ENCODE peak calls at places on chromosomes 2 and 18, in six cellular contexts. Y is epithelial cell of esophagus, D is psoas muscle, G is pancreas, L is osteocyte, B is right atrium auricular region. T is an unnamed sample.
A peak's percentile ranks its signal among the peaks of the same experiment; 100 is the strongest.

GRCh38 chr2:7165736-7166135 is 248.5 kb downstream of the RNF144A start:
- DNase-seq in Y (no peak), D (no peak), G (no peak), L (no peak), B (no peak), T (no peak)

GRCh38 chr2:12222561-12222960 is 476.1 kb downstream of the LPIN1 start:
- DNase-seq in Y (peak; percentile 10), D (no peak), G (no peak), L (no peak), B (no peak), T (no peak)

GRCh38 chr2:42859801-42860200 is 67.4 kb upstream of the HAAO start:
- DNase-seq in Y (peak; percentile 61), D (no peak), G (no peak), L (no peak), B (no peak), T (no peak)

GRCh38 chr2:227395556-227395955 is 7.8 kb upstream of the SCYGR1 start:
- DNase-seq in Y (peak; percentile 86), D (no peak), G (no peak), L (no peak), B (no peak), T (no peak)

GRCh38 chr2:79702934-79703333 is 190.1 kb downstream of the CTNNA2 start:
- DNase-seq in Y (no peak), D (no peak), G (no peak), L (no peak), B (no peak), T (no peak)

GRCh38 chr2:96325038-96325883 is at the start of gene ITPRIPL1:
- DNase-seq in Y (peak; percentile 40), D (no peak), G (peak; percentile 28), L (no peak), B (no peak), T (peak; percentile 71)

GRCh38 chr18:37669991-37670534 is 104.5 kb upstream of the CELF4 start:
- DNase-seq in Y (no peak), D (no peak), G (no peak), L (peak; percentile 77), B (no peak), T (no peak)

GRCh38 chr2:234289789-234290188 is 207.1 kb downstream of the ARL4C start:
- DNase-seq in Y (peak; percentile 90), D (no peak), G (no peak), L (no peak), B (no peak), T (no peak)

GRCh38 chr2:221276601-221277000 is 295.5 kb downstream of the EPHA4 start:
- DNase-seq in Y (no peak), D (no peak), G (no peak), L (no peak), B (no peak), T (no peak)

GRCh38 chr2:232809349-232810124 is 33.2 kb upstream of the KCNJ13 start:
- DNase-seq in Y (no peak), D (peak; percentile 60), G (no peak), L (no peak), B (no peak), T (no peak)
- TF ChIP-seq CTCF in Y (no peak), D (peak; percentile 8), G (no peak), L (no peak), B (peak; percentile 13), T (no peak)

GRCh38 chr2:215808996-215809395 is 204.4 kb downstream of the MREG start:
- DNase-seq in Y (peak; percentile 38), D (no peak), G (no peak), L (no peak), B (no peak), T (no peak)
- TF ChIP-seq CTCF in Y (peak; percentile 23), D (no peak), G (no peak), L (peak; percentile 22), B (no peak), T (no peak)

GRCh38 chr2:133447303-133447702 is 121.0 kb downstream of the NCKAP5 start:
- DNase-seq in Y (no peak), D (no peak), G (no peak), L (no peak), B (no peak), T (no peak)
- TF ChIP-seq CTCF in Y (no peak), D (no peak), G (no peak), L (no peak), B (no peak), T (no peak)

DNA sequence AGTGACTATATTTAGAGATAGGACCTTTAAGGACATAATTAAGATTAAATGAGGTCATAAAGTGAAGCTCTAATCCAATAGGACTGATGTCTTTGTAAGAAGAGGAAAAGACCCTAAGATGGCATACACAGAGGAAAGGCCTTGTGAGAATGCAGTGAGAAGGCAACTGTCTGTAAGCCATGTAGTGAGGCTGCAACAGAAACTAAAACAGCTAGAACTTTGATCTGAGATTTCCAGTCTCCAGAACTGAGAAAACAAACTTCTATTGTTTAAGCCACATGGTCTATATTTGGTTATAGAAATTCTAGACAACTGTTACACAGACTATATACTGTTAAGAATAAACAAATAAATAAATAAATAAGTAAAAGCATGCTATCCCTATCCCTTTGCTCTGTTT is 276.8 kb downstream of the CNTNAP5 start:
- DNase-seq in Y (no peak), D (no peak), G (no peak), L (no peak), B (no peak), T (no peak)
- TF ChIP-seq CTCF in Y (no peak), D (no peak), G (no peak), L (no peak), B (no peak), T (no peak)

GRCh38 chr2:182668671-182669070 is 47.4 kb upstream of the DNAJC10 start:
- DNase-seq in Y (peak; percentile 53), D (no peak), G (peak; percentile 71), L (no peak), B (no peak), T (no peak)
- TF ChIP-seq CTCF in Y (no peak), D (no peak), G (no peak), L (no peak), B (no peak), T (no peak)

GRCh38 chr2:152557273-152557879 is 159.9 kb downstream of the PRPF40A start:
- DNase-seq in Y (no peak), D (no peak), G (no peak), L (no peak), B (no peak), T (no peak)
- TF ChIP-seq CTCF in Y (no peak), D (no peak), G (no peak), L (no peak), B (no peak), T (no peak)

GRCh38 chr2:209208211-209208610 is 215.6 kb upstream of the MAP2 start:
- DNase-seq in Y (peak; percentile 64), D (peak; percentile 40), G (peak; percentile 23), L (no peak), B (no peak), T (peak; percentile 29)
- TF ChIP-seq CTCF in Y (peak; percentile 71), D (peak; percentile 31), G (peak; percentile 62), L (peak; percentile 39), B (peak; percentile 48), T (peak; percentile 64)

DNA sequence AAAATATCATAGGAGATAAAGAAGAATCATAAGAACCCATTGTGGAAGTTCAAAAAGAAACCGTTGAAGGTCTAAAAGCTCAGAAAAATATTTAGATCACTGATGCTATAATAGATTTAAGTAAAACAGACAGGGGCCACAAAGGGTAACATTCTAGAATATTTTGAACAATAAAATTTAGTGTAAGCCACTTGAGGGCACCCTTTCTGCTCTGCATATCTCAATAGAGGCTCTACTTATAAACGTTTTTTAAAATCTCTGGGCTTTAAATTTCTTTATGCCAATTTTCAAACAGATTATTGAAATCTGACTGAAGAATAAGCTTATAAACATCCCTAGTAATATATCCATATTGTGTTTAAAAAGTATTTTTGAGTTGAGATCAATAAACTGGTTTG is 57.6 kb upstream of the IL1RL1 start:
- DNase-seq in Y (no peak), D (no peak), G (no peak), L (no peak), B (no peak), T (no peak)
- TF ChIP-seq CTCF in Y (no peak), D (peak; percentile 32), G (no peak), L (peak; percentile 5), B (peak; percentile 35), T (no peak)

GRCh38 chr2:241904791-241905710 is 35.5 kb downstream of the RTP5 start:
- DNase-seq in Y (no peak), D (no peak), G (peak; percentile 83), L (no peak), B (no peak), T (no peak)
- TF ChIP-seq CTCF in Y (no peak), D (no peak), G (no peak), L (no peak), B (no peak), T (no peak)